ENCODE peak calls at places on chromosomes 5 and 9, in five cellular contexts. L is neuronal stem cell, E is H1, H is trophoblast cell, O is H9. P is an unnamed sample.

GRCh38 chr9:138097501-138097991 is 220.0 kb downstream of the CACNA1B start:
- DNase-seq in L (no peak), E (no peak), H (no peak), O (peak; percentile 14), P (no peak)

GRCh38 chr9:14309403-14309802 is 4.5 kb downstream of the NFIB start:
- DNase-seq in L (no peak), E (no peak), H (no peak), O (no peak), P (peak; percentile 9)

GRCh38 chr5:174831985-174832384 is 107.6 kb downstream of the MSX2 start:
- DNase-seq in L (no peak), E (no peak), H (no peak), O (no peak), P (no peak)

GRCh38 chr5:138905541-138905940 is 30.4 kb upstream of the LRRTM2 start:
- DNase-seq in L (no peak), E (no peak), H (peak; percentile 82), O (no peak), P (peak; percentile 80)

GRCh38 chr9:38274746-38275250 is 117.7 kb upstream of the ALDH1B1 start:
- DNase-seq in L (no peak), E (no peak), H (no peak), O (peak; percentile 7), P (peak; percentile 55)

GRCh38 chr5:77761606-77762005 is 14.5 kb downstream of the TBCA start:
- DNase-seq in L (no peak), E (no peak), H (no peak), O (no peak), P (no peak)

GRCh38 chr5:125129151-125129806 is 382.8 kb upstream of the ZNF608 start:
- DNase-seq in L (no peak), E (no peak), H (peak; percentile 75), O (no peak), P (no peak)

GRCh38 chr5:109570362-109570874 is 119.3 kb upstream of the MAN2A1 start:
- DNase-seq in L (no peak), E (no peak), H (no peak), O (no peak), P (no peak)

GRCh38 chr5:125410501-125411162 is 664.2 kb upstream of the ZNF608 start:
- DNase-seq in L (no peak), E (no peak), H (peak; percentile 53), O (no peak), P (peak; percentile 57)

GRCh38 chr9:108910914-108911313 is 23.0 kb downstream of the ELP1 start:
- DNase-seq in L (no peak), E (no peak), H (no peak), O (no peak), P (no peak)

GRCh38 chr9:89116064-89116817 is 62.4 kb downstream of the SHC3 start:
- DNase-seq in L (no peak), E (no peak), H (peak; percentile 97), O (no peak), P (peak; percentile 86)

GRCh38 chr5:59107692-59108091 is 524.8 kb downstream of the RAB3C start:
- DNase-seq in L (no peak), E (no peak), H (no peak), O (no peak), P (no peak)

GRCh38 chr5:78537821-78538220 is 110.8 kb downstream of the LHFPL2 start:
- DNase-seq in L (no peak), E (no peak), H (peak; percentile 63), O (no peak), P (peak; percentile 68)

GRCh38 chr5:179451099-179451812 is 99.1 kb upstream of the RUFY1 start:
- DNase-seq in L (no peak), E (no peak), H (no peak), O (no peak), P (no peak)

GRCh38 chr5:179454354-179454753 is 96.0 kb upstream of the RUFY1 start:
- DNase-seq in L (no peak), E (no peak), H (no peak), O (no peak), P (no peak)

GRCh38 chr5:179453616-179454015 is 96.7 kb upstream of the RUFY1 start:
- DNase-seq in L (no peak), E (no peak), H (no peak), O (no peak), P (no peak)

GRCh38 chr5:179452356-179453230 is 97.8 kb upstream of the RUFY1 start:
- DNase-seq in L (no peak), E (no peak), H (no peak), O (no peak), P (no peak)

GRCh38 chr5:179451813-179452196 is 98.5 kb upstream of the RUFY1 start:
- DNase-seq in L (no peak), E (no peak), H (no peak), O (no peak), P (no peak)
- H3K9me3 ChIP-seq in L (peaks cover 6% of the 10 kb centered on the region), E (peaks cover 31% of the 10 kb centered on the region), H (peaks cover 46% of the 10 kb centered on the region), O (no peaks in the 10 kb centered on the region), P (peaks cover 7% of the 10 kb centered on the region)

DNA sequence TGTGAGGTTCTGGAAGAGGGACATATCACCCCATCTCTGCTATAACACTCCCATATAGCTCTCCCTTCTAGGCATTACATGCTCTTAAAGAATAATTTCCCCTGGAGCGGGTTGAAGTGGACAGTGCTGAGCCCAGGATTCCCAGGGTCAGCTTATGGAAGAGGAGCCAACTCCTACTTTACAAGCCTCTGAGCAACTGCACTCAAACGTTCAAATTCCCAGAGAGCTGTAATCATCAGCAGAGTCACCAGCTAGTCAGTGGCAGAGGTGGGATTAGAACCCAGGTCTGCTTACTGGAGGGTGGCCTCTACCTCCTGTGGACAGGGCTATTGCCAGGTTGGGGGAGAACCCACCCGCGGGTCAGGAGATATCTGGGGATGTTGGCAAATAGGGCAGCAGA is 1.4 kb downstream of the NEURL1B start:
- DNase-seq in L (no peak), E (no peak), H (no peak), O (no peak), P (peak; percentile 33)
- H2BK12ac ChIP-seq in L (no peak overlapping the region), E (no peak overlapping the region), H (no peak overlapping the region), O (no peak overlapping the region), P (no peak overlapping the region)

GRCh38 chr5:2757563-2758311 is 6.3 kb upstream of the IRX2 start:
- DNase-seq in L (no peak), E (no peak), H (peak; percentile 100), O (peak; percentile 40), P (no peak)
- H3K9me3 ChIP-seq in L (peaks cover 3% of the 10 kb centered on the region), E (peaks cover 10% of the 10 kb centered on the region), H (peaks cover 2% of the 10 kb centered on the region), O (no peaks in the 10 kb centered on the region), P (no peaks in the 10 kb centered on the region)

DNA sequence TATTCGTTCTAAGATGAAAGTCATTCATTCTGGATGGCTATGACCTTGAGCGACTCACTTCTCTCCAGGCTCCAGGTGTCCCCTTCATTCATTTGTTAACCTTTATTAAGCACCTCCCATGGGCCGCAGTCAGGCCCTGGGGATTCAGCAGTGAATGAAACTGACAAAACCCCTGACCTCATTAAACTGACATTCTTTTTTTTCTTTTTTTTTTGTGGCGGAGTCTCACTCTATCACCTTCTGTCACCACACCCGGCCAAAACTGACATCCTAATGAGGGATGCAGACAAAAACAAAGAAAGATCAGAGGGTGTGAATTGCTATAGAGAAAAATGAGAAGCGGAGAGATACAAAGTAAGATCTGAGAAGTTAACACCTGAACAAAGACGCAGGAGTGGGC is 16.5 kb upstream of the ODF2 start:
- DNase-seq in L (no peak), E (no peak), H (no peak), O (no peak), P (no peak)
- H2BK12ac ChIP-seq in L (no peak overlapping the region), E (no peak overlapping the region), H (no peak overlapping the region), O (no peak overlapping the region), P (no peak overlapping the region)

DNA sequence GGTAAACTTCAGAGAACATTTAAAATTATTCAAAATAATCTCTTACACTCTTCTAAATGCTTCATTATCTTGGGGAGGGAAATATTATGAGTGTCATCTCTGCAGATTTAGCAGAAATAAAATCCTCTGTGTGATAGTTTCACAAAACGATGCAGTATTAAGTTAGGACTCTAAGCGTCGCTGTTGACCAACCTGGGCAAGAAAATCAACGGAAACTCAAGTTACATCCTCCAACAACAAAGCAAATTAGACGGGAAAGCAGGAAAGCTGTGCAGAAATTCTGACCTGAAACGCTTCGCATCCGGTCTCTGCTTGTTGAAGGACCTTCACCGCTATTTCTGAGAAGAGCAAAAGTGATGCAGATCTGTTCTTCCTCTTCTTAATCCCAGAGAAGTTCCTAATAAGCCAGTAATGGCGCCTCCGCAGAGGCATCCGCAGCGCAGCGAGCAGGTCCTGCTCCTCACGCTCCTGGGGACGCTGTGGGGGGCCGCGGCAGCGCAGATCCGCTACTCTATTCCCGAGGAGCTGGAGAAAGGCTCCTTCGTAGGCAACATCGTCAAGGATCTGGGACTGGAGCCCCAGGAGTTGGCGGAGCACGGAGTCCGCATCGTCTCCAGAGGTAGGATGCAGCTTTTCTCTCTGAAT is at the start of gene PCDHGA6:
- DNase-seq in L (no peak), E (no peak), H (peak; percentile 29), O (no peak), P (no peak)
- H3K9me3 ChIP-seq in L (peaks cover 39% of the 10 kb centered on the region), E (peaks cover 51% of the 10 kb centered on the region), H (peaks cover 36% of the 10 kb centered on the region), O (peaks cover 34% of the 10 kb centered on the region), P (peaks cover 57% of the 10 kb centered on the region)

GRCh38 chr9:135903358-135903656 is 4.0 kb downstream of the CAMSAP1 start:
- DNase-seq in L (no peak), E (no peak), H (no peak), O (no peak), P (no peak)
- H2BK12ac ChIP-seq in L (no peak overlapping the region), E (no peak overlapping the region), H (no peak overlapping the region), O (no peak overlapping the region), P (no peak overlapping the region)

GRCh38 chr5:141196363-141196762 is 3.1 kb upstream of the PCDHB11 start:
- DNase-seq in L (no peak), E (no peak), H (no peak), O (no peak), P (no peak)
- H3K9me3 ChIP-seq in L (peaks cover 10% of the 10 kb centered on the region), E (peaks cover 10% of the 10 kb centered on the region), H (no peaks in the 10 kb centered on the region), O (no peaks in the 10 kb centered on the region), P (peaks cover 76% of the 10 kb centered on the region)